ENCODE peak calls at places on chromosomes 12 and 14, in six cellular contexts. D is endothelial cell, M is prostate gland, C is kidney epithelial cell, U is uterus, P is thyroid gland. R is an unnamed sample.
A peak's percentile ranks its signal among the peaks of the same experiment; 100 is the strongest.

GRCh38 chr14:31188744-31189143 is 18.8 kb downstream of the HECTD1 start:
- DNase-seq in U (no peak), M (no peak), P (no peak), D (no peak), C (no peak), R (no peak)

GRCh38 chr12:132351751-132352495 is 22.5 kb upstream of the GALNT9 start:
- DNase-seq in C (no peak), M (no peak), D (no peak), U (no peak), P (no peak), R (no peak)

GRCh38 chr14:65940056-65940735 is 527.7 kb downstream of the FUT8 start:
- DNase-seq in P (no peak), D (peak; percentile 28), M (no peak), C (no peak), U (no peak), R (no peak)

GRCh38 chr12:124940393-124941169 is 26.1 kb upstream of the UBC start:
- DNase-seq in C (no peak), P (peak; percentile 86), D (peak; percentile 79), U (peak; percentile 91), M (peak; percentile 90), R (peak; percentile 64)

GRCh38 chr14:101521306-101521935 is 39.9 kb upstream of the DIO3 start:
- DNase-seq in D (no peak), U (no peak), P (no peak), M (no peak), C (no peak), R (no peak)

GRCh38 chr12:67415473-67415872 is 146.3 kb downstream of the CAND1 start:
- DNase-seq in P (peak; percentile 27), D (peak; percentile 10), C (no peak), M (no peak), U (no peak), R (no peak)

GRCh38 chr12:18171571-18171970 is 81.6 kb upstream of the RERGL start:
- DNase-seq in C (no peak), M (no peak), U (no peak), P (no peak), D (no peak), R (no peak)

GRCh38 chr12:104138747-104139186 is 757 bp upstream of the NFYB start:
- DNase-seq in P (peak; percentile 8), C (no peak), D (peak; percentile 10), U (peak; percentile 28), M (no peak), R (no peak)

GRCh38 chr14:54606178-54606577 is 39.2 kb downstream of the SAMD4A start:
- DNase-seq in D (peak; percentile 8), C (no peak), P (no peak), M (no peak), U (no peak), R (no peak)

GRCh38 chr14:21880918-21881317 is 207.3 kb upstream of the OR4E1 start:
- DNase-seq in M (no peak), C (no peak), D (no peak), P (no peak), U (no peak), R (no peak)

GRCh38 chr12:37733856-37734255 is 582.7 kb upstream of the ALG10B start:
- DNase-seq in U (no peak), C (no peak), P (no peak), D (no peak), M (no peak), R (no peak)

GRCh38 chr14:54702014-54702491 is 135.1 kb downstream of the SAMD4A start:
- DNase-seq in C (no peak), U (no peak), P (no peak), M (no peak), D (no peak), R (no peak)

GRCh38 chr14:80388980-80389711 is 177.8 kb upstream of the DIO2 start:
- DNase-seq in M (no peak), D (no peak), U (no peak), P (no peak), C (peak; percentile 86), R (no peak)

GRCh38 chr12:117012189-117012805 is 86.9 kb downstream of the TESC start:
- DNase-seq in D (no peak), U (no peak), P (no peak), M (no peak), C (no peak), R (no peak)

GRCh38 chr14:44107156-44107555 is 399.9 kb downstream of the FSCB start:
- DNase-seq in P (no peak), D (no peak), U (no peak), C (no peak), M (no peak), R (no peak)

GRCh38 chr12:75047885-75048525 is 161.6 kb downstream of the KCNC2 start:
- DNase-seq in M (no peak), P (no peak), D (no peak), U (no peak), C (no peak), R (no peak)

GRCh38 chr12:108724054-108724889 is 7.0 kb downstream of the CORO1C start:
- DNase-seq in U (no peak), P (no peak), C (peak; percentile 43), M (no peak), D (no peak), R (no peak)

GRCh38 chr12:87385322-87385721 is 643.9 kb downstream of the C12orf50 start:
- DNase-seq in U (no peak), D (no peak), C (no peak), M (no peak), P (no peak), R (no peak)

GRCh38 chr12:104340917-104341611 is 37.5 kb downstream of the EID3 start:
- DNase-seq in P (no peak), C (no peak), M (no peak), D (no peak), U (no peak), R (no peak)

GRCh38 chr12:123134755-123135282 is 16.1 kb downstream of the PITPNM2 start:
- DNase-seq in U (no peak), P (no peak), D (no peak), M (no peak), C (no peak), R (no peak)

GRCh38 chr14:56116128-56116900 is 1.9 kb upstream of the PELI2 start:
- DNase-seq in D (no peak), M (no peak), P (no peak), C (no peak), U (no peak), R (no peak)

GRCh38 chr12:77049767-77050353 is 15.5 kb downstream of the E2F7 start:
- DNase-seq in M (peak; percentile 39), C (no peak), P (no peak), D (peak; percentile 10), U (no peak), R (no peak)

GRCh38 chr14:67576216-67576615 is 23.9 kb downstream of the PIGH start:
- DNase-seq in M (no peak), D (no peak), U (no peak), P (no peak), C (no peak), R (no peak)

GRCh38 chr12:51362307-51362706 is 15.8 kb upstream of the CELA1 start:
- DNase-seq in M (no peak), C (no peak), P (peak; percentile 40), D (no peak), U (no peak), R (no peak)

GRCh38 chr14:98138666-98139065 is 1133.3 kb downstream of the BCL11B start:
- DNase-seq in U (no peak), C (no peak), D (peak; percentile 64), P (peak; percentile 44), M (peak; percentile 41), R (peak; percentile 27)

DNA sequence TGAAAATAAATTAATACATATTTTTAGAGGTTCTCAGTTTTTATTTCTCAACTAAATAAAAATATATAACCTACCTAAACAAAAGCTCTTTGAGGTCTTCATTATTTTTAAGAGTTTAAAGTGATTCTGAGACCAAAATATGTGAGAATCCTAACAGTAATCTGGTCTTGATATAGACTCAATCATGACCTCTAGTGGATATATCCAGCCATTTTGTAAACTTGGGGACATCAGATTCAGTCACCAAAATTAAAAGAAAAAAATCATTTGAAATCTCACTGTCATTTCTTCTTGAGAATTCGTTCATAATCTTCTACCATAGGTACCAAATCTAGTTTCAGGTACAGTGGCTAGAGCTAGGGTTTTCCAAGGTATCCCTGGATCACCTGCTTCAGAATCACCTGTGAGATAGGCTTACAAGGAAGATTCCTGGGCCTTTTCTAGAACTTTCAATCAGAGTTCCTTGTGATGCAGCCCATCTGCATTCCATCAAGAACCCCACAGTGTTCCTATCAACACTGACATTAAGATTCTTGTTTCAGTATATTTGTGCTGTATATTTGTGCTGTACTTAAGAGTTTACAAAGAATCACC is 214.9 kb downstream of the ADAMTS20 start:
- DNase-seq in C (peak; percentile 18), U (no peak), D (no peak), P (no peak), M (no peak), R (no peak)
- TF ChIP-seq CTCF in C (peak; percentile 50), U (peak; percentile 26), D (peak; percentile 71), P (peak; percentile 30), M (peak; percentile 43), R (no peak)

GRCh38 chr12:113820842-113821241 is 145.3 kb downstream of the RBM19 start:
- DNase-seq in C (no peak), D (no peak), P (no peak), M (no peak), U (no peak), R (no peak)

GRCh38 chr12:113819495-113819894 is 146.6 kb downstream of the RBM19 start:
- DNase-seq in C (no peak), U (no peak), P (no peak), D (no peak), M (no peak), R (no peak)

GRCh38 chr12:113820310-113820709 is 145.8 kb downstream of the RBM19 start:
- DNase-seq in D (no peak), C (no peak), U (no peak), M (no peak), P (no peak), R (no peak)

GRCh38 chr12:113818278-113818677 is 147.8 kb downstream of the RBM19 start:
- DNase-seq in P (no peak), U (no peak), D (no peak), C (no peak), M (no peak), R (no peak)

GRCh38 chr12:113818833-113819232 is 147.3 kb downstream of the RBM19 start:
- DNase-seq in P (no peak), C (no peak), M (no peak), D (peak; percentile 70), U (no peak), R (no peak)
- TF ChIP-seq CTCF in P (no peak), C (peak; percentile 42), M (no peak), D (peak; percentile 44), U (no peak), R (no peak)

DNA sequence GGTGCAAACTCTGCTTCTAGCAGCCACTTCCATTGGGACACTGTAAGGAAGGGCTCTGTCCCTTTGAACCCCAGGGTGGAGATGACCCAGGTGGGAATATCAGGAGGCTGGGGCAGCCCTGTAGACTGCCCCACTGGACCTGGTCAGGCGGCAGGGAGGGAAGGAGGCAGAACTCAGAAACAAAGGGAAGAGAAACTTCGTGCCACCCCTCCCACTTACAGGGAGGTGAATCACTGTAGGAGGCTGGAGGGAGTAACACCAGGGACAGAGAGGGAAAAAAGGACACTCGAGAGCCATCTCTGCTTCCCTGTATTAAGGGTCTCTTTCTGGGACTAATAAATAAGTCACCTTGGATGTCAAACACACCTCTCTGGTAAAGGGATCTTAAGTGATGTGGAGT is 37.4 kb downstream of the ISCA2 start:
- DNase-seq in M (no peak), C (no peak), U (no peak), P (no peak), D (no peak), R (no peak)
- TF ChIP-seq CTCF in M (no peak), C (no peak), U (no peak), P (no peak), D (no peak), R (no peak)

GRCh38 chr12:71484272-71484905 is 44.8 kb downstream of the LGR5 start:
- DNase-seq in M (no peak), P (no peak), C (no peak), U (no peak), D (no peak), R (no peak)
- TF ChIP-seq CTCF in M (no peak), P (no peak), C (no peak), U (no peak), D (no peak), R (no peak)

R was measured in natural killer cell.